ENCODE peak calls at places on chromosomes 12 and 14, in seven cellular contexts. R is choroid plexus epithelial cell; X is activated CD8-positive, alpha-beta T cell treated with anti-CD3 and anti-CD28 coated beads, Interleukin-2, amount 10 ng/mL, durations not matched to agents 7 days and 5 days; W is naive thymus-derived CD8-positive, alpha-beta T cell; M is A172; F is GM13977; D is stimulated activated CD4-positive, alpha-beta T cell treated with anti-CD3 and anti-CD28 coated beads, Interleukin-2, amount 100 ng/mL, for 24 hours. Q is an unnamed sample.

GRCh38 chr12:88706286-88706685 is 126.0 kb upstream of the KITLG start:
- DNase-seq in R (no peak), F (no peak), D (no peak), X (no peak), W (no peak), M (no peak), Q (no peak)

GRCh38 chr12:104546575-104546974 is 89.8 kb downstream of the CHST11 start:
- DNase-seq in X (no peak), R (no peak), M (no peak), D (no peak), F (no peak), W (no peak), Q (no peak)

GRCh38 chr14:93764211-93764659 is 24.1 kb downstream of the PRIMA1 start:
- DNase-seq in D (no peak), M (peak), W (no peak), X (no peak), F (no peak), R (peak), Q (peak)

GRCh38 chr14:61334197-61334701 is 12.9 kb downstream of the PRKCH start:
- DNase-seq in W (no peak), M (no peak), X (peak), F (no peak), R (no peak), D (no peak), Q (no peak)

GRCh38 chr12:58502236-58502635 is 418.1 kb downstream of the LRIG3 start:
- DNase-seq in W (no peak), F (no peak), M (peak), X (no peak), D (no peak), R (peak), Q (peak)

GRCh38 chr12:128842579-128842978 is 10.7 kb upstream of the GLT1D1 start:
- DNase-seq in F (no peak), R (no peak), M (no peak), D (no peak), W (no peak), X (no peak), Q (no peak)

GRCh38 chr14:104494483-104494882 is 85.1 kb upstream of the C14orf180 start:
- DNase-seq in F (no peak), W (no peak), X (peak), M (no peak), R (no peak), D (no peak), Q (no peak)

GRCh38 chr12:4418913-4419312 is 26.7 kb downstream of the FGF6 start:
- DNase-seq in M (no peak), X (no peak), D (no peak), F (no peak), R (no peak), W (no peak), Q (no peak)

GRCh38 chr12:78149459-78149858 is 318.8 kb downstream of the NAV3 start:
- DNase-seq in R (peak), W (no peak), D (no peak), F (no peak), M (no peak), X (no peak), Q (no peak)

GRCh38 chr12:120125792-120126634 is 9.5 kb upstream of the RAB35 start:
- DNase-seq in M (no peak), W (no peak), R (peak), X (no peak), D (peak), F (no peak), Q (no peak)

GRCh38 chr12:68609955-68610434 is 704 bp upstream of the RAP1B start:
- DNase-seq in W (no peak), R (peak), D (no peak), X (peak), F (no peak), M (peak), Q (no peak)

GRCh38 chr12:49641748-49642369 is 18.5 kb downstream of the PRPF40B start:
- DNase-seq in R (no peak), F (no peak), X (no peak), W (no peak), D (no peak), M (no peak), Q (no peak)

GRCh38 chr14:104432611-104433231 is 146.8 kb upstream of the C14orf180 start:
- DNase-seq in D (no peak), X (no peak), W (no peak), F (no peak), R (no peak), M (no peak), Q (no peak)

GRCh38 chr12:27841392-27841882 is 61.4 kb upstream of the MANSC4 start:
- DNase-seq in R (peak), X (no peak), D (no peak), M (no peak), F (no peak), W (no peak), Q (no peak)

GRCh38 chr12:9049520-9050133 is 60.3 kb downstream of the KLRG1 start:
- DNase-seq in W (peak), F (peak), M (peak), X (peak), R (peak), D (no peak), Q (no peak)

GRCh38 chr12:14723763-14724162 is 27.4 kb upstream of the GUCY2C start:
- DNase-seq in R (peak), M (peak), X (peak), W (peak), D (peak), F (peak), Q (peak)

Q was measured in NCI-H526.